ENCODE peak calls at places on chromosomes 11 and 22, in eight cellular contexts. M is NCI-H460; C is midbrain; K is activated T-cell treated with anti-CD3 and anti-CD28 coated beads for 1 hour; X is activated CD4-positive, alpha-beta T cell treated with anti-CD3 and anti-CD28 coated beads, Interleukin-2, amount 10 ng/mL, durations not matched to agents 7 days and 5 days; R is dorsolateral prefrontal cortex; W is SK-N-DZ; P is NCI-H2107. T is an unnamed sample.

GRCh38 chr22:25060522-25061071 is 108.1 kb downstream of the KIAA1671 start:
- DNase-seq in M (no peak), C (no peak), K (no peak), X (peak), R (peak), W (no peak), P (no peak), T (no peak)

GRCh38 chr22:19122752-19123492 is 710 bp upstream of the DGCR2 start:
- DNase-seq in M (no peak), C (no peak), K (no peak), X (no peak), R (peak), W (peak), P (no peak), T (no peak)

GRCh38 chr11:297666-298405 is 1.5 kb downstream of the IFITM5 start:
- DNase-seq in M (no peak), C (no peak), K (peak), X (peak), R (no peak), W (no peak), P (no peak), T (peak)

GRCh38 chr11:45155058-45155551 is 8.7 kb downstream of the PRDM11 start:
- DNase-seq in M (no peak), C (no peak), K (no peak), X (no peak), R (peak), W (no peak), P (no peak), T (peak)

GRCh38 chr11:70618471-70619101 is 220.3 kb downstream of the CTTN start:
- DNase-seq in M (no peak), C (no peak), K (no peak), X (no peak), R (no peak), W (no peak), P (no peak), T (no peak)

GRCh38 chr11:43367382-43368178 is 8.9 kb downstream of the TTC17 start:
- DNase-seq in M (no peak), C (no peak), K (no peak), X (no peak), R (no peak), W (no peak), P (no peak), T (no peak)

GRCh38 chr11:118618115-118618990 is 10.9 kb downstream of the PHLDB1 start:
- DNase-seq in M (no peak), C (peak), K (no peak), X (no peak), R (peak), W (no peak), P (no peak), T (peak)

GRCh38 chr11:6895010-6895409 is 2.7 kb upstream of the OR2D2 start:
- DNase-seq in M (no peak), C (no peak), K (no peak), X (no peak), R (no peak), W (no peak), P (no peak), T (no peak)

GRCh38 chr11:122668562-122669090 is 13.1 kb downstream of the UBASH3B start:
- DNase-seq in M (no peak), C (no peak), K (no peak), X (no peak), R (peak), W (no peak), P (peak), T (no peak)

GRCh38 chr11:36509694-36510566 is at the start of gene TRAF6:
- DNase-seq in M (peak), C (peak), K (peak), X (peak), R (peak), W (peak), P (peak), T (peak)

GRCh38 chr11:94283678-94284077 is 20.7 kb upstream of the IZUMO1R start:
- DNase-seq in M (no peak), C (no peak), K (no peak), X (no peak), R (no peak), W (no peak), P (no peak), T (no peak)

GRCh38 chr22:46377566-46378498 is 42.3 kb downstream of the TRMU start:
- DNase-seq in M (peak), C (no peak), K (no peak), X (no peak), R (no peak), W (no peak), P (no peak), T (no peak)

GRCh38 chr22:35299217-35299716 is 427 bp upstream of the TOM1 start:
- DNase-seq in M (peak), C (no peak), K (no peak), X (no peak), R (no peak), W (no peak), P (no peak), T (no peak)

GRCh38 chr11:33942954-33943353 is 51.1 kb upstream of the LMO2 start:
- DNase-seq in M (no peak), C (no peak), K (no peak), X (no peak), R (peak), W (no peak), P (no peak), T (peak)

GRCh38 chr11:16945671-16946469 is 68.3 kb downstream of the PLEKHA7 start:
- DNase-seq in M (peak), C (peak), K (no peak), X (peak), R (peak), W (peak), P (no peak), T (no peak)

GRCh38 chr11:2305862-2306823 is 4.3 kb downstream of the TSPAN32 start:
- DNase-seq in M (no peak), C (no peak), K (no peak), X (peak), R (no peak), W (no peak), P (no peak), T (peak)

GRCh38 chr11:111639226-111639925 is 37.1 kb downstream of the SIK2 start:
- DNase-seq in M (no peak), C (no peak), K (no peak), X (no peak), R (no peak), W (no peak), P (no peak), T (no peak)

GRCh38 chr22:44809456-44809855 is 57.1 kb downstream of the ARHGAP8 start:
- DNase-seq in M (no peak), C (no peak), K (no peak), X (no peak), R (no peak), W (no peak), P (no peak), T (no peak)

GRCh38 chr22:39725351-39726035 is 154.9 kb downstream of the CACNA1I start:
- DNase-seq in M (no peak), C (no peak), K (no peak), X (no peak), R (no peak), W (no peak), P (no peak), T (no peak)

GRCh38 chr11:47267858-47268257 is 2.1 kb upstream of the MADD start:
- DNase-seq in M (no peak), C (no peak), K (no peak), X (no peak), R (no peak), W (no peak), P (no peak), T (peak)

GRCh38 chr11:3037041-3037944 is 19.9 kb downstream of the CARS1 start:
- DNase-seq in M (peak), C (peak), K (no peak), X (peak), R (peak), W (peak), P (no peak), T (peak)

GRCh38 chr11:2515401-2516275 is 70.8 kb downstream of the KCNQ1 start:
- DNase-seq in M (no peak), C (no peak), K (no peak), X (no peak), R (peak), W (no peak), P (no peak), T (peak)

GRCh38 chr22:29310065-29310862 is 3.8 kb downstream of the GAS2L1 start:
- DNase-seq in M (no peak), C (no peak), K (no peak), X (no peak), R (no peak), W (no peak), P (no peak), T (peak)

GRCh38 chr11:116852261-116853125 is 15.1 kb upstream of the APOA1 start:
- DNase-seq in M (no peak), C (no peak), K (no peak), X (no peak), R (no peak), W (no peak), P (no peak), T (no peak)

GRCh38 chr11:46210133-46210636 is 67.3 kb upstream of the CREB3L1 start:
- DNase-seq in M (no peak), C (no peak), K (no peak), X (peak), R (no peak), W (no peak), P (no peak), T (no peak)

GRCh38 chr11:8672346-8672745 is 10.1 kb downstream of the TRIM66 start:
- DNase-seq in M (no peak), C (no peak), K (no peak), X (no peak), R (no peak), W (no peak), P (no peak), T (no peak)

GRCh38 chr22:36334838-36335603 is 52.7 kb downstream of the MYH9 start:
- DNase-seq in M (no peak), C (peak), K (no peak), X (no peak), R (peak), W (no peak), P (no peak), T (peak)

GRCh38 chr22:41917375-41917905 is 2.6 kb upstream of the SHISA8 start:
- DNase-seq in M (no peak), C (no peak), K (no peak), X (no peak), R (no peak), W (no peak), P (no peak), T (no peak)

GRCh38 chr11:118572075-118572913 is at the start of gene ARCN1:
- DNase-seq in M (peak), C (peak), K (peak), X (peak), R (peak), W (peak), P (peak), T (peak)

GRCh38 chr11:79028214-79028613 is 412.6 kb downstream of the TENM4 start:
- DNase-seq in M (no peak), C (no peak), K (no peak), X (no peak), R (no peak), W (no peak), P (no peak), T (no peak)

GRCh38 chr22:21025266-21025665 is 7.1 kb downstream of the SLC7A4 start:
- DNase-seq in M (no peak), C (no peak), K (no peak), X (peak), R (no peak), W (no peak), P (no peak), T (no peak)

GRCh38 chr22:47066616-47066905 is 304.1 kb downstream of the TBC1D22A start:
- DNase-seq in M (no peak), C (no peak), K (no peak), X (no peak), R (no peak), W (no peak), P (no peak), T (peak)

T was measured in aorta.